ENCODE peak calls at places on chromosomes 4 and X, in five cellular contexts. One of them, this sample, is unnamed.
A peak's percentile ranks its signal among the peaks of the same experiment; 100 is the strongest.

GRCh38 chr4:187417761-187418160 is 577.8 kb upstream of the ZFP42 start:
- DNase-seq in endothelial cell: no peak
- DNase-seq in upper lobe of right lung: no peak
- DNase-seq in neural progenitor cell: no peak
- DNase-seq in GM20000: no peak
- DNase-seq in this sample: no peak

GRCh38 chrX:33183366-33183765 is 28.0 kb downstream of the DMD start:
- DNase-seq in neural progenitor cell: no peak
- DNase-seq in GM20000: no peak
- DNase-seq in upper lobe of right lung: no peak
- DNase-seq in endothelial cell: no peak
- DNase-seq in this sample: peak; percentile 42

GRCh38 chrX:2577844-2578444 is 77.2 kb upstream of the DHRSX start:
- DNase-seq in upper lobe of right lung: no peak
- DNase-seq in neural progenitor cell: peak; percentile 12
- DNase-seq in endothelial cell: no peak
- DNase-seq in GM20000: no peak
- DNase-seq in this sample: no peak

GRCh38 chr4:74473155-74473811 is 28.3 kb downstream of the AREG start:
- DNase-seq in GM20000: no peak
- DNase-seq in upper lobe of right lung: no peak
- DNase-seq in neural progenitor cell: no peak
- DNase-seq in endothelial cell: no peak
- DNase-seq in this sample: no peak

GRCh38 chrX:26442340-26442739 is 226.4 kb downstream of the MAGEB5 start:
- DNase-seq in neural progenitor cell: peak; percentile 30
- DNase-seq in GM20000: no peak
- DNase-seq in endothelial cell: peak; percentile 5
- DNase-seq in upper lobe of right lung: no peak
- DNase-seq in this sample: no peak

GRCh38 chr4:73308286-73308685 is 49.7 kb upstream of the ANKRD17 start:
- DNase-seq in upper lobe of right lung: no peak
- DNase-seq in neural progenitor cell: peak; percentile 5
- DNase-seq in GM20000: peak; percentile 10
- DNase-seq in endothelial cell: no peak
- DNase-seq in this sample: no peak

GRCh38 chrX:20140410-20140809 is 1.2 kb downstream of the EIF1AX start:
- DNase-seq in GM20000: no peak
- DNase-seq in neural progenitor cell: no peak
- DNase-seq in endothelial cell: no peak
- DNase-seq in upper lobe of right lung: no peak
- DNase-seq in this sample: no peak

GRCh38 chr4:38034986-38035882 is 75.0 kb downstream of the PTTG2 start:
- DNase-seq in endothelial cell: peak; percentile 42
- DNase-seq in GM20000: peak; percentile 69
- DNase-seq in upper lobe of right lung: no peak
- DNase-seq in neural progenitor cell: peak; percentile 78
- DNase-seq in this sample: no peak

DNA sequence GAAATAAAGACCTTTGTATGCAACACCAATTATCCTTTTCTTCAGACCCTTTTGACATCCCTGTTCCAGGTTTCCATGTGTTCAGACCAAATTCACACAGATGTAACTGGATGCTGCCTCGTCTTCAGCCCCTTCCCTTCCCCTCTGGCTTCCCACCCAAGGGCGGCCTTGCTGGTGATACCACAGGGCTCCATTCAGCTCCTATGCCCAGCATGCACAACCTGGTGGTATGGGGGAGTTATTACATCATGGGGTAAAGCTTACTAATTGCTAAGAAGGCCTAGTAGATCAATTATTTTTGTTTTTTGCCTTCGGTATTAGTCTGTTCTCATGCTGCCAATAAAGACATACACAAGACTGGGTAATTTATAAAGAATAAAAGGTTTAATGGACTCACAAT is 317.0 kb upstream of the CXXC4 start:
- DNase-seq in upper lobe of right lung: no peak
- DNase-seq in neural progenitor cell: no peak
- DNase-seq in GM20000: no peak
- DNase-seq in endothelial cell: no peak
- DNase-seq in this sample: no peak
- TF ChIP-seq CTCF in upper lobe of right lung: no peak
- TF ChIP-seq CTCF in neural progenitor cell: no peak
- TF ChIP-seq CTCF in GM20000: no peak
- TF ChIP-seq CTCF in endothelial cell: no peak
- TF ChIP-seq CTCF in this sample: no peak

DNA sequence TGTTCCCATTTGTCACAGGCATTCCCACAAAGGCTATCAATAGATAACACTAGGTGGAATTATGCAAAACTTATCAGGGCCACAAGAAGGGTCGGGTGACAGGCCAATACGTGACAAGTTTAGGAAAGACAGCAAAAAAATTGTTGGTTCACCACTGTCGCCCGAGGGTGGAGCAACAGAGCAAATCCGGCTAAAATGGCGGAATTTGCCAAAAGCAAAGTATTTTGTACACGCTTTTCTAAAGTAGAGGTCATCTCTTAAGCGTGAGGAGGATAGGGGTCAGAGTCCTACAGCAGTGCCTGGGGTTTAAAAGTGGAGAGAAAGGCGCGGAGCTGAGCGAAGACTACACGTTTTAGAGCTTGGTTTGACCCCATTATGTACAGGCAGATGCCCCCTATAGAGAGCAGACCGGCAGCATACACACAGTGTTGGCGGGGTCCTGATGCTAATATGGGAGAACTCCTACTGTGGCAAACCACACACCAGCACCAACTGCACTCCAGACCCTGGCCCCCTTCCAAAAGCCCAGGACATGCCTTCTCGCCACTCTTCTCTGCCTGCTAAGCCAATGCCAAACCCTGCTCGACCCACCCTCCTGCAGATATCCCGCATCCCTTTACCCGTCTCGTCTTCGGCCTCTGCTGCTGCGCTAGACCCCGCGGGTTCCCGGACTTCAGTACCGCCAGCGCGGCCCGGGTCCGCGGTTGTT is 733 bp downstream of the CCNA2 start:
- DNase-seq in GM20000: peak; percentile 56
- DNase-seq in upper lobe of right lung: no peak
- DNase-seq in endothelial cell: peak; percentile 36
- DNase-seq in neural progenitor cell: peak; percentile 52
- DNase-seq in this sample: no peak
- TF ChIP-seq CTCF in GM20000: no peak
- TF ChIP-seq CTCF in upper lobe of right lung: no peak
- TF ChIP-seq CTCF in endothelial cell: peak; percentile 18
- TF ChIP-seq CTCF in neural progenitor cell: peak; percentile 34
- TF ChIP-seq CTCF in this sample: no peak

GRCh38 chr4:155407480-155407879 is 30.7 kb upstream of the MAP9 start:
- DNase-seq in endothelial cell: no peak
- DNase-seq in upper lobe of right lung: no peak
- DNase-seq in neural progenitor cell: no peak
- DNase-seq in GM20000: no peak
- DNase-seq in this sample: no peak

GRCh38 chr4:155405059-155405458 is 28.3 kb upstream of the MAP9 start:
- DNase-seq in endothelial cell: no peak
- DNase-seq in neural progenitor cell: no peak
- DNase-seq in GM20000: no peak
- DNase-seq in upper lobe of right lung: no peak
- DNase-seq in this sample: no peak

GRCh38 chr4:155402941-155403340 is 26.2 kb upstream of the MAP9 start:
- DNase-seq in endothelial cell: no peak
- DNase-seq in neural progenitor cell: no peak
- DNase-seq in upper lobe of right lung: no peak
- DNase-seq in GM20000: no peak
- DNase-seq in this sample: no peak

GRCh38 chr4:155400893-155401292 is 24.1 kb upstream of the MAP9 start:
- DNase-seq in GM20000: no peak
- DNase-seq in endothelial cell: no peak
- DNase-seq in upper lobe of right lung: no peak
- DNase-seq in neural progenitor cell: no peak
- DNase-seq in this sample: no peak

GRCh38 chr4:155403886-155404285 is 27.1 kb upstream of the MAP9 start:
- DNase-seq in endothelial cell: no peak
- DNase-seq in upper lobe of right lung: no peak
- DNase-seq in neural progenitor cell: peak; percentile 63
- DNase-seq in GM20000: no peak
- DNase-seq in this sample: no peak
- TF ChIP-seq CTCF in endothelial cell: no peak
- TF ChIP-seq CTCF in upper lobe of right lung: peak; percentile 47
- TF ChIP-seq CTCF in neural progenitor cell: peak; percentile 55
- TF ChIP-seq CTCF in GM20000: peak; percentile 5
- TF ChIP-seq CTCF in this sample: no peak

GRCh38 chr4:25531272-25531671 is 124.4 kb upstream of the SLC34A2 start:
- DNase-seq in neural progenitor cell: no peak
- DNase-seq in upper lobe of right lung: no peak
- DNase-seq in endothelial cell: no peak
- DNase-seq in GM20000: no peak
- DNase-seq in this sample: no peak
- TF ChIP-seq CTCF in neural progenitor cell: peak; percentile 48
- TF ChIP-seq CTCF in upper lobe of right lung: peak; percentile 26
- TF ChIP-seq CTCF in endothelial cell: peak; percentile 55
- TF ChIP-seq CTCF in GM20000: no peak
- TF ChIP-seq CTCF in this sample: peak; percentile 13

DNA sequence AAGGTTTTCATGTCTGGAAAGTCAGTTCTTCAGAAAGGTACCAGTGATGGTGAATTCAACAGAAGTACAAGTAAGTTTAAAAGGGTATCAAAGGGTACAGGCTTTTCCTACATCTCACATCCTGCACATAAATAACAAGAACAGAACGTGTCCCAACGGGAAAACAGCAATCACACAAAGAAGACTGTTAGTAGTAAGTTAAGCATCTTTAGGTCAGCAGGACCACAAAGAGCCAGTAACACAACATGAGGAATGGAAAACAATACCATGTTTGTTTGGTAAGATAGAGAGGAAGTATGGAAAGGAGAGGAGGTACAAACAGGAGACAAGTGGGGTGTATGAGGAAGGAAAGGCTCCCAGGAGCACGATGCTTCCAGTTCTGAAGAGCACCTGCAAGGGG is 43.2 kb downstream of the SAT1 start:
- DNase-seq in upper lobe of right lung: no peak
- DNase-seq in GM20000: no peak
- DNase-seq in endothelial cell: no peak
- DNase-seq in neural progenitor cell: no peak
- DNase-seq in this sample: no peak
- TF ChIP-seq CTCF in upper lobe of right lung: no peak
- TF ChIP-seq CTCF in GM20000: no peak
- TF ChIP-seq CTCF in endothelial cell: no peak
- TF ChIP-seq CTCF in neural progenitor cell: no peak
- TF ChIP-seq CTCF in this sample: no peak

GRCh38 chrX:12950851-12951589 is 23.9 kb upstream of the TMSB4X start:
- DNase-seq in endothelial cell: peak; percentile 63
- DNase-seq in neural progenitor cell: peak; percentile 74
- DNase-seq in GM20000: no peak
- DNase-seq in upper lobe of right lung: peak; percentile 69
- DNase-seq in this sample: no peak
- TF ChIP-seq CTCF in endothelial cell: peak; percentile 28
- TF ChIP-seq CTCF in neural progenitor cell: peak; percentile 76
- TF ChIP-seq CTCF in GM20000: peak; percentile 58
- TF ChIP-seq CTCF in upper lobe of right lung: peak; percentile 38
- TF ChIP-seq CTCF in this sample: no peak